ENCODE peak calls at places on chromosomes 16 and 17, in five cellular contexts. F, S, Y, I and Z are unnamed samples.

GRCh38 chr17:40326014-40326831 is 17.2 kb downstream of the RARA start:
- DNase-seq in F (no peak), S (peak), Y (no peak), I (peak), Z (peak)

GRCh38 chr17:48995871-48996695 is 1.1 kb upstream of the IGF2BP1 start:
- DNase-seq in F (peak), S (no peak), Y (no peak), I (no peak), Z (no peak)

GRCh38 chr16:9499921-9500593 is 408.6 kb downstream of the HAPSTR1 start:
- DNase-seq in F (no peak), S (peak), Y (no peak), I (no peak), Z (no peak)

GRCh38 chr17:72158895-72159885 is 38.4 kb downstream of the SOX9 start:
- DNase-seq in F (no peak), S (no peak), Y (no peak), I (no peak), Z (peak)

GRCh38 chr16:69917739-69918138 is 33.4 kb upstream of the CLEC18A start:
- DNase-seq in F (no peak), S (no peak), Y (peak), I (no peak), Z (peak)

GRCh38 chr17:32575865-32576264 is 89.1 kb downstream of the CDK5R1 start:
- DNase-seq in F (no peak), S (no peak), Y (no peak), I (no peak), Z (no peak)

GRCh38 chr16:17350212-17350611 is 120.5 kb downstream of the XYLT1 start:
- DNase-seq in F (no peak), S (no peak), Y (no peak), I (no peak), Z (no peak)

GRCh38 chr17:9676742-9677387 is 31.5 kb downstream of the USP43 start:
- DNase-seq in F (no peak), S (no peak), Y (no peak), I (no peak), Z (no peak)

GRCh38 chr16:67805718-67806427 is 487 bp downstream of the RANBP10 start:
- DNase-seq in F (no peak), S (no peak), Y (no peak), I (no peak), Z (no peak)

GRCh38 chr17:2058521-2059124 is 3.7 kb downstream of the HIC1 start:
- DNase-seq in F (peak), S (peak), Y (peak), I (peak), Z (peak)

GRCh38 chr17:19021622-19022083 is 17.1 kb upstream of the FAM83G start:
- DNase-seq in F (no peak), S (no peak), Y (no peak), I (no peak), Z (no peak)

GRCh38 chr16:65202461-65202860 is 80.6 kb upstream of the CDH11 start:
- DNase-seq in F (no peak), S (no peak), Y (no peak), I (no peak), Z (no peak)

GRCh38 chr17:73415782-73416181 is 104.0 kb upstream of the CDC42EP4 start:
- DNase-seq in F (no peak), S (no peak), Y (no peak), I (no peak), Z (peak)

GRCh38 chr17:1752425-1752941 is 9.4 kb upstream of the SERPINF1 start:
- DNase-seq in F (no peak), S (no peak), Y (no peak), I (peak), Z (no peak)

GRCh38 chr17:50904522-50905459 is 38.6 kb upstream of the TOB1 start:
- DNase-seq in F (no peak), S (peak), Y (no peak), I (peak), Z (peak)

GRCh38 chr17:19631905-19632304 is 16.6 kb upstream of the ALDH3A2 start:
- DNase-seq in F (no peak), S (no peak), Y (no peak), I (no peak), Z (no peak)

GRCh38 chr16:913817-914440 is 56.9 kb downstream of the LMF1 start:
- DNase-seq in F (no peak), S (no peak), Y (no peak), I (no peak), Z (no peak)

GRCh38 chr16:84331998-84332780 is 36.1 kb upstream of the ATP2C2 start:
- DNase-seq in F (no peak), S (no peak), Y (no peak), I (no peak), Z (no peak)

GRCh38 chr16:24737391-24737871 is 8.0 kb downstream of the TNRC6A start:
- DNase-seq in F (no peak), S (no peak), Y (no peak), I (no peak), Z (no peak)

GRCh38 chr17:28221751-28222414 is 97.1 kb upstream of the TMEM97 start:
- DNase-seq in F (no peak), S (no peak), Y (no peak), I (no peak), Z (no peak)

GRCh38 chr16:4392382-4393242 is 21.0 kb downstream of the VASN start:
- DNase-seq in F (no peak), S (peak), Y (no peak), I (no peak), Z (no peak)

GRCh38 chr17:9350083-9350482 is 225.5 kb downstream of the STX8 start:
- DNase-seq in F (no peak), S (no peak), Y (no peak), I (no peak), Z (no peak)

GRCh38 chr16:1163567-1164055 is 10.7 kb downstream of the CACNA1H start:
- DNase-seq in F (no peak), S (no peak), Y (no peak), I (no peak), Z (no peak)

GRCh38 chr16:11916524-11917285 is 949 bp upstream of the GSPT1 start:
- DNase-seq in F (no peak), S (no peak), Y (no peak), I (no peak), Z (peak)

DNA sequence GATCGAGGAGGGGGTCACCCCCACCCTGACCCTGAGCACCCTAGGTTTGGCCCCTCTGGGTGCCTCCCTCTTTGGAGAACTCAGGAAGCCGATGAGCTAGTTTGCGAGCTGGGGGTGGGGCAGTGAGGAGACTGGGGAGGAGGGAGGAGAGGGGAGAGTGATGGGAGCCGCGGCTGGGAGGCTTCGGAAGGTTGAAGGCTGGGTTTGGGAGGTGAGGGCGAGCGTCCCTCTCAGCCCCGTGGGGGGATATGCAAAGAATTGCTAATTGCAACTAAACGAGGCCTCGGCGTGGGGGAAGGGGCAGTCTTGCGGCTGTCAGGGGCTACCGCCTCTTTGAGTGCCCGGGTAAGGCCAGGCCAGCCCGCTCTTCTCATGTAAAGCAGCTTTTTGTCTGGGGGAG is 17.6 kb upstream of the FZD2 start:
- DNase-seq in F (no peak), S (no peak), Y (no peak), I (no peak), Z (no peak)
- H3K27ac ChIP-seq in F (no peak), S (no peak), Y (no peak), I (no peak), Z (no peak)

DNA sequence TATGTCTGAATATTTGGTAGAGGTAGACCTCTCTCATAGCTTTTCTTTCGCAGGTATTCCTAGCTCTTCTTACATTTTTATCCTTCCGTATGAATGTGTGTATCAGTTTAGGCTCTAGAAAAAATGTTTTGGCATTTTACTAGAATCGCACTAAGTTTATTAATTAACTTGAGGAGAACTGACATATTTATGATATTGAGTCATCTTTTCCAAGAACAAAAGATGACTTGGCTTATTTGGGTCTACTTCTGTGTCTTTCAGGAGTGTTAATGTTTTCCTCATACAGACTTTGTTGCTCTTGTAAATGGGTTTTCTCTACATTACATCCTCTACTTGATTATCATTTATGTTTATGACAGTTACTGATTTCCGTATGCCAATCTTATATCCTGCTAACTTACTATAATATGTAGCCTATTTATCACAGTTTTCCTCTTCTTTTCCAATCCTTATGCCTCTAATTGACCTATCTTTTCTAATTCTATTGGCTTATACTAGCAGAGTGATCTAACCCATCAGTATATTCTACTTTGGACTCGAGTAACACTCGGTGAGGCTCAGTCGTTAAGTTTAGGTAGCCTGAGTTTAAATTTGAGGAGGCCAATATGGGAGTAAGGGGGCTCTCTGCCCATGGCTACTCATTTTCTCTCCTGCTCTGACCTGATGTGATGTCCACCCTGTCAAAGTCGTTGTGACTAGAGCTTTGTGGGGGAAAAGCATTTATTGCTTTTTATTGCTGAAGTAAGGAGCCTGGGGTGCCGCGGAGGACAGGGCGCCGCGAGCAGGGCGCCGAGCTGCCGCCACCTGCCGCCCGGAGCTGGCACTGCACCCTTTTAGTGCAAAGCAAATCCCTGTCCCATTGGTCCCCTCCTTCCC is 20.0 kb downstream of the ST6GALNAC1 start:
- DNase-seq in F (no peak), S (peak), Y (peak), I (peak), Z (peak)
- TF ChIP-seq CTCF in F (no peak), S (peak), Y (peak), I (peak), Z (peak)

DNA sequence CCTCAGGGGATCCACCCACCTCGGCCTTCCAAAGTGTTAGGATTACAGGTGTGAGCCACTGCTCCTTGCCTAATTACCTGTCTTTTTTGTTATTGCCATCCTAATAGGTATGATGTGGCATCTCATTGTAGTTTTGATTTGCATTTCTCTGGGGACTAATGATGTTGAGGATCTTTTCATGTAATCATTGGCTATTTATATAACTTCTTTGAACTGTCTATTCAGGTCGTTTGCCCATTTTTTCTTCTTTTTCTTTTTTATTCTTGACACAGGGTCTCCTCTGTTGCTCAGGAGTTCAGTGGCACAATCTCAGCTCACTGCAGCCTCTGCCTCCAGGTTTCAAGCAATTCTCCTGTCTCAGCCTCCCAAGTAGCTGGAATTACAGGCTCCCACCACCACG is 1.3 kb upstream of the TGFB1I1 start:
- DNase-seq in F (no peak), S (no peak), Y (no peak), I (no peak), Z (no peak)
- H3K27ac ChIP-seq in F (peak), S (peak), Y (peak), I (peak), Z (peak)

GRCh38 chr16:56041556-56042140 is 149.6 kb upstream of the GNAO1 start:
- DNase-seq in F (peak), S (no peak), Y (no peak), I (no peak), Z (no peak)
- TF ChIP-seq CTCF in F (peak), S (peak), Y (peak), I (peak), Z (no peak)

GRCh38 chr17:68734202-68734825 is 133.1 kb upstream of the FAM20A start:
- DNase-seq in F (no peak), S (no peak), Y (no peak), I (no peak), Z (no peak)

GRCh38 chr17:68733241-68734176 is 132.3 kb upstream of the FAM20A start:
- DNase-seq in F (no peak), S (no peak), Y (peak), I (no peak), Z (no peak)

GRCh38 chr17:68740555-68741447 is 139.6 kb upstream of the FAM20A start:
- DNase-seq in F (no peak), S (no peak), Y (no peak), I (no peak), Z (no peak)

GRCh38 chr17:68734911-68735310 is 133.7 kb upstream of the FAM20A start:
- DNase-seq in F (no peak), S (no peak), Y (no peak), I (no peak), Z (no peak)

DNA sequence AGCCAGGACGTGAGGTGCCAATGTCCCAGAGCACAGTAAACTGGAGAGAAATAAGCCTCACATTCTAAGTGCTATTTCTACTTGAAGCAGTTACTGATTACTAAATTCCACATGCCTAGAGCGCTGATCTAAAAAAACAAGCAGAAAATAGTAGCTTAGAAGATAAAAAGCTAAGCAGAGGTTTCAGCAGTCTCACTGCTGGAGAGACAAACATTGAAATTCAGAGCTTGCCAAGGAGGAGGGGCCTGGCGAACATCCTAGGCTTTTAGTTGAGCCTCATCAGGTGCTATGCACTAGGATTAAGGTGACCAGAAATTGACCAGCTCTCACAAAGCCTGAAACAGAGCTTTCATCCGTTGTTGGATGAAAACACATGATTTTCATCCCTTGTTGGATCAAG is 136.9 kb upstream of the FAM20A start:
- DNase-seq in F (no peak), S (no peak), Y (no peak), I (no peak), Z (no peak)
- H3K27ac ChIP-seq in F (no peak), S (peak), Y (no peak), I (no peak), Z (no peak)

GRCh38 chr17:7441202-7441705 is 1.9 kb downstream of the FGF11 start:
- DNase-seq in F (no peak), S (no peak), Y (no peak), I (no peak), Z (no peak)

GRCh38 chr17:7439462-7440112 is at the start of gene FGF11:
- DNase-seq in F (no peak), S (no peak), Y (no peak), I (no peak), Z (peak)

GRCh38 chr17:7440113-7440822 is 956 bp downstream of the FGF11 start:
- DNase-seq in F (no peak), S (peak), Y (no peak), I (no peak), Z (no peak)

GRCh38 chr17:7442142-7442541 is 2.7 kb upstream of the CHRNB1 start:
- DNase-seq in F (no peak), S (no peak), Y (no peak), I (no peak), Z (no peak)

DNA sequence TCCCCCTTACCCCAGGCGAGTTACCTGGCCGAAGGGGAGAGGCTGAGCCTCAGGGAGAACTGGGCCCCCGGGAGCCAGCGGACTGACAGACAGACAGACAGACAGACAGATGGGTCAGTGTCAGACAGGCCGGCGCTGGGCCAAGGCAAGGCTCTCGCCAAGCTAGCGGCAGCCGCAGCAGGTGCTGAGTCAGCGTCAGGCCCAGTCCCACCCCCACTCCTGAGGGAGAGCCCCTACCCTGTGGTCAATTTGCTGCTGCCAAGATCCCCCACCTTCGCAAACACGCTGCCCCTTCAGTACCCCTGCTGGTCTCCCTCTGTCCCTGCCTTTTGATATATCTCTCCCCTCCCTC is 1.5 kb downstream of the FGF11 start:
- DNase-seq in F (no peak), S (peak), Y (no peak), I (no peak), Z (peak)
- TF ChIP-seq CTCF in F (no peak), S (no peak), Y (no peak), I (no peak), Z (no peak)